ENCODE peak calls at places on chromosomes 13 and 19, in four cellular contexts. W is BJ, X is glutamatergic neuron, B is left colon. D is an unnamed sample.

GRCh38 chr13:42137856-42138537 is 89.5 kb downstream of the DGKH start:
- DNase-seq in B (no peak), X (no peak), W (no peak), D (no peak)

GRCh38 chr19:31427857-31428256 is 78.6 kb upstream of the TSHZ3 start:
- DNase-seq in B (no peak), W (no peak), X (no peak), D (no peak)

GRCh38 chr13:33375421-33375820 is 89.9 kb upstream of the STARD13 start:
- DNase-seq in B (no peak), W (no peak), X (no peak), D (no peak)

GRCh38 chr13:36919206-36919832 is 719 bp downstream of the SMAD9 start:
- DNase-seq in B (peak), X (peak), W (no peak), D (peak)

GRCh38 chr13:111912453-111912866 is 154.5 kb upstream of the SOX1 start:
- DNase-seq in W (no peak), X (no peak), B (no peak), D (no peak)

GRCh38 chr19:14413765-14414171 is 5.4 kb downstream of the DDX39A start:
- DNase-seq in W (no peak), X (peak), B (no peak), D (peak)

GRCh38 chr19:18611327-18612050 is 1.2 kb upstream of the TMEM59L start:
- DNase-seq in B (no peak), X (no peak), W (no peak), D (peak)

GRCh38 chr19:29665826-29666633 is 769 bp downstream of the PLEKHF1 start:
- DNase-seq in B (peak), X (no peak), W (no peak), D (no peak)

GRCh38 chr19:16185925-16186234 is 670 bp downstream of the FAM32A start:
- DNase-seq in X (no peak), B (no peak), W (no peak), D (no peak)

GRCh38 chr19:17775245-17775927 is 19.6 kb upstream of the B3GNT3 start:
- DNase-seq in B (peak), W (no peak), X (peak), D (no peak)

GRCh38 chr13:65330691-65331090 is 1899.4 kb downstream of the PCDH9 start:
- DNase-seq in W (no peak), X (no peak), B (no peak), D (no peak)

GRCh38 chr13:20369886-20370361 is 137.8 kb upstream of the GJB6 start:
- DNase-seq in X (no peak), B (no peak), W (no peak), D (no peak)

GRCh38 chr19:15291089-15291488 is 41.2 kb downstream of the BRD4 start:
- DNase-seq in B (no peak), W (no peak), X (no peak), D (no peak)

GRCh38 chr13:109904218-109904617 is 117.8 kb upstream of the IRS2 start:
- DNase-seq in X (no peak), B (no peak), W (no peak), D (no peak)

GRCh38 chr13:112890316-112891131 is 78.5 kb upstream of the MCF2L start:
- DNase-seq in B (no peak), X (no peak), W (no peak), D (no peak)

GRCh38 chr13:79831556-79831955 is 350.6 kb downstream of the NDFIP2 start:
- DNase-seq in X (no peak), B (no peak), W (no peak), D (no peak)

GRCh38 chr19:35868172-35868822 is at the start of gene APLP1:
- DNase-seq in X (peak), W (no peak), B (peak), D (peak)

GRCh38 chr13:58619396-58620113 is 988.0 kb downstream of the PCDH17 start:
- DNase-seq in W (no peak), B (no peak), X (peak), D (peak)

GRCh38 chr19:54426291-54426918 is 11.1 kb downstream of the TTYH1 start:
- DNase-seq in W (no peak), X (no peak), B (no peak), D (peak)

GRCh38 chr13:106958690-106959089 is 390.8 kb upstream of the ARGLU1 start:
- DNase-seq in W (no peak), B (no peak), X (no peak), D (no peak)

GRCh38 chr19:18090545-18091216 is 3.9 kb upstream of the IL12RB1 start:
- DNase-seq in X (peak), B (no peak), W (no peak), D (no peak)

GRCh38 chr13:33644607-33645543 is 173.1 kb upstream of the RFC3 start:
- DNase-seq in W (no peak), X (no peak), B (no peak), D (no peak)

GRCh38 chr19:45306522-45307027 is 16.1 kb downstream of the CKM start:
- DNase-seq in W (no peak), B (no peak), X (no peak), D (no peak)

GRCh38 chr13:45456196-45456972 is 8.4 kb upstream of the COG3 start:
- DNase-seq in W (no peak), X (no peak), B (no peak), D (no peak)

GRCh38 chr19:47374876-47375693 is 26.0 kb downstream of the DHX34 start:
- DNase-seq in B (no peak), X (no peak), W (no peak), D (peak)

GRCh38 chr19:33879818-33880575 is 83.3 kb downstream of the KCTD15 start:
- DNase-seq in B (no peak), W (no peak), X (no peak), D (no peak)

GRCh38 chr13:113915012-113915763 is 51.3 kb upstream of the GAS6 start:
- DNase-seq in W (no peak), X (no peak), B (no peak), D (peak)

GRCh38 chr13:97911311-97912138 is 42.0 kb upstream of the IPO5 start:
- DNase-seq in B (peak), W (no peak), X (peak), D (no peak)

GRCh38 chr19:53254451-53255341 is at the start of gene ZNF677:
- DNase-seq in W (peak), B (peak), X (peak), D (peak)

GRCh38 chr13:100110269-100110668 is 21.4 kb downstream of the PCCA start:
- DNase-seq in W (no peak), X (no peak), B (no peak), D (no peak)

GRCh38 chr19:40225440-40226305 is 816 bp downstream of the CCNP start:
- DNase-seq in B (no peak), X (no peak), W (no peak), D (no peak)

GRCh38 chr13:65302691-65303090 is 1927.4 kb downstream of the PCDH9 start:
- DNase-seq in W (no peak), B (no peak), X (no peak), D (no peak)

GRCh38 chr19:33302175-33302973 is at the start of gene CEBPA:
- DNase-seq in B (peak), W (no peak), X (peak), D (peak)

GRCh38 chr13:41502676-41503075 is 45.3 kb downstream of the RGCC start:
- DNase-seq in B (no peak), W (no peak), X (no peak), D (no peak)

D was measured in retina.